ENCODE peak calls at places on chromosomes 16 and 17, in seven cellular contexts. B is left ventricle myocardium inferior; V is CD8-positive, alpha-beta memory T cell; H is IMR-90; F is breast epithelium; W is aorta; Q is endodermal cell. Z is an unnamed sample. For H3K36me3, the result is how much of the 10 kb centered on the place peaks cover.

GRCh38 chr17:9484789-9485188 is 90.8 kb downstream of the STX8 start:
- DNase-seq in B (no peak), W (no peak), V (no peak), F (no peak), Q (peak), H (peak), Z (no peak)

GRCh38 chr17:58084317-58084981 is 1.2 kb downstream of the DYNLL2 start:
- DNase-seq in F (no peak), V (peak), H (no peak), Q (peak), W (no peak), B (peak), Z (peak)

GRCh38 chr16:77132051-77132618 is 58.9 kb upstream of the MON1B start:
- DNase-seq in H (no peak), Q (no peak), V (no peak), F (no peak), B (no peak), W (no peak), Z (no peak)

GRCh38 chr17:15981646-15982580 is 17.6 kb downstream of the ZSWIM7 start:
- DNase-seq in H (peak), V (no peak), B (no peak), W (no peak), F (no peak), Q (no peak), Z (no peak)

GRCh38 chr16:62954144-62955032 is 918.1 kb upstream of the CDH8 start:
- DNase-seq in V (no peak), Q (peak), F (no peak), H (no peak), W (no peak), B (no peak), Z (no peak)

GRCh38 chr16:86076606-86077005 is 177.6 kb downstream of the IRF8 start:
- DNase-seq in B (no peak), W (peak), Q (peak), V (no peak), F (peak), H (no peak), Z (no peak)

GRCh38 chr17:4901648-4902344 is 1.1 kb downstream of the CHRNE start:
- DNase-seq in H (no peak), Q (peak), V (no peak), F (peak), B (peak), W (no peak), Z (no peak)

GRCh38 chr16:53068423-53068833 is 13.6 kb downstream of the CHD9 start:
- DNase-seq in V (no peak), B (no peak), H (no peak), Q (no peak), W (no peak), F (no peak), Z (no peak)

GRCh38 chr16:12215302-12216105 is 239.0 kb downstream of the SNX29 start:
- DNase-seq in B (no peak), Q (peak), V (no peak), F (no peak), H (no peak), W (no peak), Z (no peak)

GRCh38 chr16:69618721-69619120 is 53.0 kb downstream of the NFAT5 start:
- DNase-seq in Q (no peak), B (no peak), W (no peak), V (no peak), F (no peak), H (no peak), Z (no peak)

GRCh38 chr16:17784073-17784472 is 313.3 kb upstream of the XYLT1 start:
- DNase-seq in B (no peak), F (no peak), V (no peak), H (peak), Q (peak), W (no peak), Z (no peak)

GRCh38 chr16:12985516-12985915 is 84.1 kb downstream of the SHISA9 start:
- DNase-seq in Q (no peak), B (no peak), V (no peak), F (no peak), H (no peak), W (no peak), Z (no peak)

GRCh38 chr17:71276071-71276470 is 844.7 kb upstream of the SOX9 start:
- DNase-seq in Q (no peak), B (no peak), W (no peak), F (no peak), V (no peak), H (no peak), Z (no peak)

GRCh38 chr17:83114706-83115105 is 35.3 kb downstream of the METRNL start:
- DNase-seq in F (no peak), V (no peak), Q (no peak), B (no peak), W (no peak), H (no peak), Z (no peak)

GRCh38 chr16:591892-592517 is 2.1 kb downstream of the RAB40C start:
- DNase-seq in B (no peak), Q (no peak), F (no peak), W (no peak), H (no peak), V (no peak), Z (no peak)

GRCh38 chr17:21535686-21536085 is 156.6 kb upstream of the KCNJ18 start:
- DNase-seq in V (no peak), W (no peak), Q (no peak), H (no peak), F (no peak), B (no peak), Z (peak)

GRCh38 chr17:47317119-47317518 is 6.6 kb upstream of the EFCAB13 start:
- DNase-seq in B (no peak), F (no peak), V (no peak), H (peak), W (no peak), Q (peak), Z (no peak)

GRCh38 chr17:59785091-59785799 is 77.8 kb downstream of the VMP1 start:
- DNase-seq in W (no peak), B (no peak), F (no peak), Q (no peak), V (no peak), H (no peak), Z (no peak)

GRCh38 chr17:43900183-43900857 is 7.0 kb downstream of the MPP2 start:
- DNase-seq in W (peak), F (peak), Q (peak), B (peak), H (peak), V (peak), Z (peak)

GRCh38 chr16:49026566-49026965 is 255.1 kb downstream of the CBLN1 start:
- DNase-seq in Q (no peak), W (no peak), H (no peak), F (no peak), V (no peak), B (no peak), Z (no peak)

GRCh38 chr16:27439273-27440018 is 37.5 kb downstream of the IL21R start:
- DNase-seq in B (no peak), F (no peak), H (no peak), Q (peak), V (no peak), W (no peak), Z (no peak)

GRCh38 chr17:60148300-60148838 is 1.4 kb upstream of the CA4 start:
- DNase-seq in W (no peak), H (no peak), V (no peak), B (no peak), F (no peak), Q (no peak), Z (no peak)

GRCh38 chr17:80659651-80660050 is 115.0 kb downstream of the RPTOR start:
- DNase-seq in H (no peak), W (no peak), V (no peak), F (no peak), B (no peak), Q (no peak), Z (no peak)

GRCh38 chr17:7839890-7840260 is 5.9 kb downstream of the KDM6B start:
- DNase-seq in F (no peak), W (no peak), V (no peak), H (peak), Q (peak), B (no peak), Z (no peak)

GRCh38 chr16:4700997-4701743 is 7.8 kb downstream of the NUDT16L1 start:
- DNase-seq in W (no peak), F (no peak), Q (no peak), B (peak), V (no peak), H (no peak), Z (no peak)

GRCh38 chr17:77435272-77436057 is 294.7 kb downstream of the SEC14L1 start:
- DNase-seq in Q (no peak), F (no peak), H (no peak), V (no peak), W (no peak), B (no peak), Z (no peak)

GRCh38 chr17:353213-353837 is 718 bp upstream of the RPH3AL start:
- DNase-seq in F (no peak), B (no peak), V (no peak), H (no peak), Q (no peak), W (no peak), Z (no peak)

GRCh38 chr17:61408151-61409041 is 8.8 kb downstream of the TBX2 start:
- DNase-seq in V (no peak), Q (peak), F (peak), W (peak), B (no peak), H (peak), Z (no peak)

GRCh38 chr16:85612191-85612800 is 826 bp upstream of the GSE1 start:
- DNase-seq in B (peak), V (peak), W (peak), Q (peak), H (peak), F (peak), Z (peak)

GRCh38 chr17:39660397-39661043 is 4.6 kb upstream of the TCAP start:
- DNase-seq in V (no peak), H (no peak), F (no peak), Q (no peak), W (no peak), B (no peak), Z (no peak)

GRCh38 chr17:39658760-39659159 is 6.4 kb upstream of the TCAP start:
- DNase-seq in H (no peak), V (no peak), Q (no peak), F (no peak), B (no peak), W (no peak), Z (no peak)

GRCh38 chr17:39659286-39660010 is 5.7 kb upstream of the TCAP start:
- DNase-seq in Q (no peak), B (no peak), H (no peak), V (no peak), F (no peak), W (no peak), Z (no peak)

GRCh38 chr17:39660011-39660360 is 5.2 kb upstream of the TCAP start:
- DNase-seq in F (no peak), W (no peak), H (no peak), B (no peak), Q (no peak), V (no peak), Z (no peak)

GRCh38 chr17:39658346-39658745 is 6.8 kb upstream of the TCAP start:
- DNase-seq in H (no peak), V (no peak), W (no peak), Q (no peak), B (no peak), F (no peak), Z (no peak)
- H3K36me3 ChIP-seq in H (under half), V (under half), W (under half), Q (under half), B (under half), F (under half), Z (under half)

GRCh38 chr17:3626831-3627565 is 9.1 kb downstream of the SHPK start:
- DNase-seq in H (no peak), Q (no peak), W (no peak), F (no peak), B (no peak), V (no peak), Z (no peak)

GRCh38 chr17:3622977-3623594 is 13.0 kb downstream of the SHPK start:
- DNase-seq in V (no peak), F (no peak), B (no peak), H (no peak), Q (no peak), W (no peak), Z (no peak)

DNA sequence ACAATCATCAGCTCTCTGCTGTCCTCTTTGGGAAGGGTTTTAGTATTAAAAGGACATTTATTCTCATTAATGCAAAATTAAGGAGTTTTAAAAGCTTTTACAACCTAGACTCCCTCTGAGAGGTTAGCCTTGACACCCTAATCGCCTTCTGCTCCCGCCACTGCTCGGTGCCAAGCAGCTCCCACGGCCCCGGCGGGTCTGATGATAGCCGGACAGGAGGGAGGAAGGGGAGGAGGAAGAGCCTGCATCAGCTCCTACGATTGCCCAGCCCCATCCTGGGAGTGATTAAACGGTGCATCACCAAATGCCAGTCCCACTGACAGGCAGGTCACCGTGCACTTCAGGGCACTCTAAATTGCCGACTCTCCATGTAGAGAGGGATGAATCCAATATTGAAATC is 8.3 kb downstream of the SHPK start:
- DNase-seq in Q (no peak), H (no peak), V (no peak), F (no peak), B (no peak), W (no peak), Z (no peak)
- H3K36me3 ChIP-seq in Q (half or more), H (under half), V (under half), F (under half), B (half or more), W (under half), Z (half or more)

GRCh38 chr17:33914120-33914519 is 341.0 kb upstream of the CCL2 start:
- DNase-seq in V (no peak), B (no peak), Q (no peak), W (no peak), H (no peak), F (no peak), Z (no peak)
- H3K36me3 ChIP-seq in V (under half), B (under half), Q (under half), W (under half), H (under half), F (under half), Z (under half)

GRCh38 chr17:32356378-32356743 is 6.4 kb downstream of the ZNF207 start:
- DNase-seq in B (no peak), W (no peak), F (no peak), V (no peak), H (no peak), Q (no peak), Z (no peak)
- H3K36me3 ChIP-seq in B (half or more), W (under half), F (under half), V (under half), H (half or more), Q (half or more), Z (half or more)

DNA sequence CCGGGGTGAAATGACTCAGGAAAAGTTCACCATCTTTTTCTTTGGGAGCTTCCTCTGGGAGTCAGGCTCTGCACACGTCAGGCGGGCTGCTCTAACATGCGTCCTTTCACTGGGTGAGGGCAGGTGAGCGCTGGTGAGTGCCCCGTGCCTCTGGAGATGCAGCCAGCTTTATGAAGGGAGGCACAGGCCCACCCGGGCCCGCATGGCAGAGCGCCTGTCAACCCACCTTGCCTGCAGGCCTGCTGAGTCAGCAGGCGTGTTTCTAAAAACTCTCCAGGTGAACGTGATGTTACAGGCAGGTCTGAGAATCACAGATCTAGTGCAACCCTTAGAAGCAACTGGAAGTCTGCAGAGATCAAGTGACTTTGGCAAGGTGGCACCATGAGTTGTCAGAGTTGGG is 18.4 kb downstream of the MAP1LC3B start:
- DNase-seq in W (no peak), F (no peak), B (peak), H (no peak), Q (peak), V (no peak), Z (no peak)
- H3K36me3 ChIP-seq in W (under half), F (under half), B (half or more), H (half or more), Q (half or more), V (under half), Z (under half)

DNA sequence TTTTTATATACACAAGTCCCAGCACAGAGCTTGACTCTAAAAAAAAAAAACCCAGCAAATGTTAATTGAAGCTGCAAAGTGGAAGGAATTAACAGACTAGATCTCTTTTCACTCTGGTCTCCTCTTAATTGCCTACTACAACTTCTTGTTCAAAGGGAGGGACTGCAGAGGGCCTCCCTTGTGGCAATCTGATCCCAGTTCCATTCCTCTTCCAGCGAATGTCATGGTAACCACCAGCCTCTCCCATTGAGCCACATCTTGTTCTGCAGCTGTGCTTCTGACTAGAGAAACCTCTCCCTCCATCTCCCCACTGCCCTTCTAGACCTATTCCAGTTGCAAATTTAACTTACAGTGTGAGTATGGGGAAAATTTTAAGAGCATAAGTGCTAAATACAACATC is 5.9 kb downstream of the SUPT6H start:
- DNase-seq in B (no peak), F (no peak), V (no peak), Q (no peak), H (no peak), W (no peak), Z (no peak)
- H3K36me3 ChIP-seq in B (under half), F (under half), V (under half), Q (half or more), H (under half), W (under half), Z (half or more)

GRCh38 chr16:30838876-30839471 is 52.0 kb upstream of the ZNF629 start:
- DNase-seq in H (no peak), F (no peak), W (no peak), Q (peak), V (no peak), B (no peak), Z (no peak)
- H3K36me3 ChIP-seq in H (under half), F (under half), W (under half), Q (under half), V (under half), B (under half), Z (under half)

DNA sequence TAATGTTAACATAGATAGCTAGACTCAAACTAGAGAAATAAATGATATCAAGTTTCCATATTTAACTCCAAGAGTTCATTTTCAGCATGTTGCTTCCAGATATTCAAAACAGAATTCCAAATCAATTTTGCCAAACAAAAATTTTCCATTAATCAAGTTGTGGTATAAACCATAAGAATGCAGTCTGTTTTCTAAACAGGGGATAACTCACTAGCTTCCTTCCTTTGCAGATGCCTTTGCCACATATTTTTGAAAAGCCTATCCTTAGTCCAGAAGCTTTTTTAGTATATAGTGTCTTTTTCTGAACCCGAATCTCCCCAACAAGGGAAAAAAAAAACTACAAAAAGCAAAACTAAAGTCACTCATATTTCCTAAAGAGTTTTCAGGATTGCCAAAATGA is 61.5 kb downstream of the HELZ start:
- DNase-seq in B (no peak), V (no peak), W (no peak), F (no peak), Q (no peak), H (no peak), Z (no peak)
- H3K36me3 ChIP-seq in B (under half), V (under half), W (under half), F (under half), Q (under half), H (under half), Z (under half)

DNA sequence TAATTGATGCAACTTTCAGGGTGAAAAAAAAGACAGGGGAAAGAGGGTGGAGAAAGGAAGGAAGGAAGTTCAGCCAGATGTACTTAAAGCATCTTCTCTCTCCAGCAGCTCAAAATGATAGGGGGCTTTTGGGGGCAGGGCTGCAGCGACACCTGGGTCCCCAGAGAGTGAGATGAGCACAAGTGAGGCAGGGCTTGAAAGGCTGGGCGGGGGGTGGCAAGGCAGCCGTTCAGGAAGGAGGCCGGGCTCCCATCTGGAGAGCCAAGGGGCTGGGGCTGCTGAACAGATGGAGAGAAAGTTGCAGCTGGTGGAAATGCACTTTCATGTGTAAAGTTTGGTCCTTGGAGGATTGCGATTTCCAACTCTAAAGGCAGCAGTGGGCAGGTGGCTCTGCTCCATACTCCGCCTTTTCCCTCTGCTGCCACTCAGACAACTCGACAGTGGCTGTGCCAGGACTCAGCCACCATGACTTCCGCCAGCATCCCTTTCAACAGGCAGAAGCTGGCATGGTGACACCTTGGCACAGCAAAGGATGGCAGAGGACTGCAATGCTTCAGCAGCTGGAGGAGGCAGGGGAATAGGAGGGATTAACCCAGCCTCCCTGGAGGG is 7.7 kb downstream of the SLC35B1 start:
- DNase-seq in F (no peak), B (peak), W (no peak), Q (no peak), H (no peak), V (no peak), Z (no peak)
- H3K36me3 ChIP-seq in F (under half), B (half or more), W (under half), Q (under half), H (under half), V (under half), Z (under half)